ENCODE peak calls at places on chromosomes 13 and 19, in five cellular contexts. L, J, E, B and N are unnamed samples.

GRCh38 chr13:96199315-96199714 is 109.4 kb downstream of the HS6ST3 start:
- DNase-seq in L (no peak), J (no peak), E (no peak), B (no peak), N (no peak)

GRCh38 chr19:4379383-4380253 is 20.7 kb downstream of the SH3GL1 start:
- DNase-seq in L (no peak), J (peak), E (peak), B (no peak), N (peak)

GRCh38 chr13:40470665-40471064 is 195.8 kb downstream of the FOXO1 start:
- DNase-seq in L (no peak), J (no peak), E (no peak), B (no peak), N (no peak)

GRCh38 chr13:31351376-31351775 is 151.6 kb downstream of the B3GLCT start:
- DNase-seq in L (no peak), J (no peak), E (no peak), B (no peak), N (no peak)

GRCh38 chr13:28324181-28324789 is 170.6 kb downstream of the FLT1 start:
- DNase-seq in L (no peak), J (peak), E (peak), B (peak), N (no peak)

GRCh38 chr19:16325161-16325527 is 518 bp downstream of the KLF2 start:
- DNase-seq in L (no peak), J (peak), E (no peak), B (no peak), N (no peak)

GRCh38 chr13:85693889-85694511 is 105.2 kb downstream of the SLITRK6 start:
- DNase-seq in L (no peak), J (no peak), E (no peak), B (peak), N (peak)

GRCh38 chr19:35704218-35704617 is at the start of gene ZBTB32:
- DNase-seq in L (no peak), J (peak), E (no peak), B (no peak), N (no peak)

GRCh38 chr19:7355151-7355845 is 6.6 kb downstream of the ARHGEF18 start:
- DNase-seq in L (no peak), J (no peak), E (no peak), B (no peak), N (peak)

GRCh38 chr19:13225973-13226865 is 76.0 kb downstream of the IER2 start:
- DNase-seq in L (no peak), J (no peak), E (no peak), B (no peak), N (no peak)

GRCh38 chr13:26425439-26426358 is 131.8 kb upstream of the WASF3 start:
- DNase-seq in L (no peak), J (no peak), E (no peak), B (no peak), N (no peak)

GRCh38 chr13:103839460-103839859 is 773.2 kb upstream of the SLC10A2 start:
- DNase-seq in L (no peak), J (no peak), E (no peak), B (no peak), N (no peak)

GRCh38 chr13:42777476-42777875 is 3.9 kb upstream of the FAM216B start:
- DNase-seq in L (no peak), J (no peak), E (no peak), B (no peak), N (no peak)

GRCh38 chr19:29806098-29806866 is 5.5 kb upstream of the CCNE1 start:
- DNase-seq in L (no peak), J (no peak), E (no peak), B (no peak), N (peak)

GRCh38 chr13:19713186-19713965 is 69.4 kb downstream of the PSPC1 start:
- DNase-seq in L (no peak), J (no peak), E (no peak), B (no peak), N (peak)

GRCh38 chr13:98293103-98293502 is 116.0 kb upstream of the RNF113B start:
- DNase-seq in L (no peak), J (no peak), E (no peak), B (no peak), N (no peak)

GRCh38 chr19:10102787-10103236 is 334 bp upstream of the ANGPTL6 start:
- DNase-seq in L (no peak), J (no peak), E (no peak), B (peak), N (no peak)

GRCh38 chr19:40453151-40453735 is 9.1 kb upstream of the SERTAD3 start:
- DNase-seq in L (no peak), J (no peak), E (no peak), B (no peak), N (no peak)

GRCh38 chr19:41936416-41936850 is 8.2 kb upstream of the ERFL start:
- DNase-seq in L (no peak), J (peak), E (no peak), B (no peak), N (no peak)

GRCh38 chr13:77415253-77416127 is 88.6 kb upstream of the MYCBP2 start:
- DNase-seq in L (no peak), J (no peak), E (no peak), B (no peak), N (no peak)

GRCh38 chr19:40304306-40304705 is 19.2 kb upstream of the AKT2 start:
- DNase-seq in L (no peak), J (no peak), E (no peak), B (no peak), N (no peak)

GRCh38 chr19:17076539-17076919 is 952 bp downstream of the MYO9B start:
- DNase-seq in L (no peak), J (peak), E (no peak), B (no peak), N (no peak)

GRCh38 chr19:7973883-7974282 is 30.4 kb upstream of the TIMM44 start:
- DNase-seq in L (no peak), J (no peak), E (no peak), B (no peak), N (no peak)

GRCh38 chr13:85140192-85140591 is 659.0 kb downstream of the SLITRK6 start:
- DNase-seq in L (no peak), J (no peak), E (no peak), B (no peak), N (no peak)

GRCh38 chr19:35909684-35910035 is 1.6 kb upstream of the TYROBP start:
- DNase-seq in L (no peak), J (no peak), E (no peak), B (no peak), N (no peak)

GRCh38 chr13:95497307-95497943 is 55.1 kb upstream of the CLDN10 start:
- DNase-seq in L (no peak), J (no peak), E (no peak), B (peak), N (no peak)